ENCODE peak calls at places on chromosomes 12 and 14, in seven cellular contexts. One of them, this sample, is unnamed.

GRCh38 chr14:86372402-86372801 is 842.5 kb downstream of the FLRT2 start:
- DNase-seq in heart left ventricle: no peak
- DNase-seq in esophagus squamous epithelium: no peak
- DNase-seq in cardiac muscle cell: no peak
- DNase-seq in left ventricle myocardium inferior: no peak
- DNase-seq in CD8-positive, alpha-beta T cell: no peak
- DNase-seq in stomach: no peak
- DNase-seq in this sample: no peak

GRCh38 chr14:50943261-50943942 is 881 bp downstream of the PYGL start:
- DNase-seq in heart left ventricle: peak
- DNase-seq in esophagus squamous epithelium: no peak
- DNase-seq in cardiac muscle cell: peak
- DNase-seq in left ventricle myocardium inferior: peak
- DNase-seq in CD8-positive, alpha-beta T cell: no peak
- DNase-seq in stomach: peak
- DNase-seq in this sample: peak

GRCh38 chr12:22172501-22172900 is 126.5 kb downstream of the CMAS start:
- DNase-seq in heart left ventricle: no peak
- DNase-seq in esophagus squamous epithelium: no peak
- DNase-seq in cardiac muscle cell: no peak
- DNase-seq in left ventricle myocardium inferior: no peak
- DNase-seq in CD8-positive, alpha-beta T cell: no peak
- DNase-seq in stomach: no peak
- DNase-seq in this sample: no peak

GRCh38 chr14:89252887-89253532 is 164.0 kb downstream of the FOXN3 start:
- DNase-seq in heart left ventricle: no peak
- DNase-seq in esophagus squamous epithelium: no peak
- DNase-seq in cardiac muscle cell: peak
- DNase-seq in left ventricle myocardium inferior: no peak
- DNase-seq in CD8-positive, alpha-beta T cell: no peak
- DNase-seq in stomach: no peak
- DNase-seq in this sample: peak

GRCh38 chr14:22791302-22791701 is 23.9 kb downstream of the SLC7A7 start:
- DNase-seq in heart left ventricle: no peak
- DNase-seq in esophagus squamous epithelium: no peak
- DNase-seq in cardiac muscle cell: no peak
- DNase-seq in left ventricle myocardium inferior: no peak
- DNase-seq in CD8-positive, alpha-beta T cell: no peak
- DNase-seq in stomach: no peak
- DNase-seq in this sample: no peak

GRCh38 chr12:107277850-107278249 is 184.5 kb upstream of the CRY1 start:
- DNase-seq in heart left ventricle: no peak
- DNase-seq in esophagus squamous epithelium: no peak
- DNase-seq in cardiac muscle cell: no peak
- DNase-seq in left ventricle myocardium inferior: no peak
- DNase-seq in CD8-positive, alpha-beta T cell: no peak
- DNase-seq in stomach: no peak
- DNase-seq in this sample: no peak

GRCh38 chr12:26818636-26819035 is 14.4 kb downstream of the ITPR2 start:
- DNase-seq in heart left ventricle: no peak
- DNase-seq in esophagus squamous epithelium: no peak
- DNase-seq in cardiac muscle cell: no peak
- DNase-seq in left ventricle myocardium inferior: no peak
- DNase-seq in CD8-positive, alpha-beta T cell: no peak
- DNase-seq in stomach: no peak
- DNase-seq in this sample: no peak

GRCh38 chr14:104872469-104873341 is 7.6 kb downstream of the CEP170B start:
- DNase-seq in heart left ventricle: peak
- DNase-seq in esophagus squamous epithelium: no peak
- DNase-seq in cardiac muscle cell: no peak
- DNase-seq in left ventricle myocardium inferior: peak
- DNase-seq in CD8-positive, alpha-beta T cell: no peak
- DNase-seq in stomach: peak
- DNase-seq in this sample: no peak

GRCh38 chr14:56686416-56686815 is 106.8 kb downstream of the TMEM260 start:
- DNase-seq in heart left ventricle: peak
- DNase-seq in esophagus squamous epithelium: no peak
- DNase-seq in cardiac muscle cell: peak
- DNase-seq in left ventricle myocardium inferior: peak
- DNase-seq in CD8-positive, alpha-beta T cell: no peak
- DNase-seq in stomach: peak
- DNase-seq in this sample: no peak

GRCh38 chr14:72892103-72892878 is 1.6 kb downstream of the DPF3 start:
- DNase-seq in heart left ventricle: no peak
- DNase-seq in esophagus squamous epithelium: no peak
- DNase-seq in cardiac muscle cell: peak
- DNase-seq in left ventricle myocardium inferior: no peak
- DNase-seq in CD8-positive, alpha-beta T cell: no peak
- DNase-seq in stomach: no peak
- DNase-seq in this sample: no peak

GRCh38 chr12:115918763-115919162 is 358.7 kb downstream of the MED13L start:
- DNase-seq in heart left ventricle: no peak
- DNase-seq in esophagus squamous epithelium: no peak
- DNase-seq in cardiac muscle cell: no peak
- DNase-seq in left ventricle myocardium inferior: no peak
- DNase-seq in CD8-positive, alpha-beta T cell: no peak
- DNase-seq in stomach: no peak
- DNase-seq in this sample: peak

GRCh38 chr12:103668520-103668919 is 81.4 kb downstream of the STAB2 start:
- DNase-seq in heart left ventricle: no peak
- DNase-seq in esophagus squamous epithelium: no peak
- DNase-seq in cardiac muscle cell: no peak
- DNase-seq in left ventricle myocardium inferior: no peak
- DNase-seq in CD8-positive, alpha-beta T cell: no peak
- DNase-seq in stomach: no peak
- DNase-seq in this sample: no peak

GRCh38 chr12:26803552-26803951 is 29.4 kb downstream of the ITPR2 start:
- DNase-seq in heart left ventricle: no peak
- DNase-seq in esophagus squamous epithelium: no peak
- DNase-seq in cardiac muscle cell: no peak
- DNase-seq in left ventricle myocardium inferior: no peak
- DNase-seq in CD8-positive, alpha-beta T cell: no peak
- DNase-seq in stomach: no peak
- DNase-seq in this sample: no peak

GRCh38 chr14:105866841-105867321 is 340.5 kb downstream of the TMEM121 start:
- DNase-seq in heart left ventricle: no peak
- DNase-seq in esophagus squamous epithelium: no peak
- DNase-seq in cardiac muscle cell: no peak
- DNase-seq in left ventricle myocardium inferior: no peak
- DNase-seq in CD8-positive, alpha-beta T cell: no peak
- DNase-seq in stomach: peak
- DNase-seq in this sample: peak

GRCh38 chr12:12172106-12172511 is 94.7 kb downstream of the LRP6 start:
- DNase-seq in heart left ventricle: no peak
- DNase-seq in esophagus squamous epithelium: no peak
- DNase-seq in cardiac muscle cell: peak
- DNase-seq in left ventricle myocardium inferior: no peak
- DNase-seq in CD8-positive, alpha-beta T cell: no peak
- DNase-seq in stomach: no peak
- DNase-seq in this sample: no peak

GRCh38 chr12:52634266-52635056 is 16.1 kb upstream of the KRT73 start:
- DNase-seq in heart left ventricle: peak
- DNase-seq in esophagus squamous epithelium: no peak
- DNase-seq in cardiac muscle cell: no peak
- DNase-seq in left ventricle myocardium inferior: peak
- DNase-seq in CD8-positive, alpha-beta T cell: no peak
- DNase-seq in stomach: peak
- DNase-seq in this sample: peak

GRCh38 chr12:51823875-51824565 is 24.5 kb downstream of the FIGNL2 start:
- DNase-seq in heart left ventricle: no peak
- DNase-seq in esophagus squamous epithelium: no peak
- DNase-seq in cardiac muscle cell: peak
- DNase-seq in left ventricle myocardium inferior: no peak
- DNase-seq in CD8-positive, alpha-beta T cell: no peak
- DNase-seq in stomach: peak
- DNase-seq in this sample: no peak

GRCh38 chr12:67843257-67843656 is 146.0 kb upstream of the IFNG-AS1 start:
- DNase-seq in heart left ventricle: no peak
- DNase-seq in esophagus squamous epithelium: no peak
- DNase-seq in cardiac muscle cell: no peak
- DNase-seq in left ventricle myocardium inferior: no peak
- DNase-seq in CD8-positive, alpha-beta T cell: no peak
- DNase-seq in stomach: no peak
- DNase-seq in this sample: no peak

DNA sequence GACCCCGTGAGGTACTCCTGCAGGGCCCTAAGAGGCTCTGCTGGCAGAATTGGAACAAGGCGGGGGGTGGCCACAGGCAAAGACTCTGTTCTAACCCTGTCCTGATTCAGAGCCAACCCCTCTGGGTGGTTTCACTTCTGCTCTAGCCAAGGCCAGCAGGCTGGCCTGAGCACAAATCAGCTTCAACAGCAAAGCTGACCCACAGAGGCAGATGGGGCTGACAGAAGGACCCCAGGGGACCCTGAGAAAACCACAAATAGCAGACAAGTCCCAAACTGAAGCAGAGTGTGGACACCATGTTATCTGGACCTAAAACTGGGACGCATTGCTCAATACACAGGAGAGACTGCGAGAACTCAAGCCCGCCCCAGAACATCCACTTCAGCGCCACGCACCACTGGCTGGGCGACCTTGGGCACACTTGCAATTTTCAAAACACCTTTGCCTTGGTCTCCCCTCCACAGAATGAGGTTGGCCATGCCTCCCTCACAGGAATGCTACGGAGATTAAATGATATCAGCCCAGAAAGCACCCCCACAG is 76.4 kb upstream of the DICER1 start:
- DNase-seq in heart left ventricle: peak
- DNase-seq in esophagus squamous epithelium: no peak
- DNase-seq in cardiac muscle cell: no peak
- DNase-seq in left ventricle myocardium inferior: peak
- DNase-seq in CD8-positive, alpha-beta T cell: no peak
- DNase-seq in stomach: no peak
- DNase-seq in this sample: no peak
- H3K27ac ChIP-seq in heart left ventricle: peak
- H3K27ac ChIP-seq in esophagus squamous epithelium: peak
- H3K27ac ChIP-seq in cardiac muscle cell: no peak
- H3K27ac ChIP-seq in left ventricle myocardium inferior: peak
- H3K27ac ChIP-seq in CD8-positive, alpha-beta T cell: no peak
- H3K27ac ChIP-seq in stomach: no peak
- H3K27ac ChIP-seq in this sample: no peak

DNA sequence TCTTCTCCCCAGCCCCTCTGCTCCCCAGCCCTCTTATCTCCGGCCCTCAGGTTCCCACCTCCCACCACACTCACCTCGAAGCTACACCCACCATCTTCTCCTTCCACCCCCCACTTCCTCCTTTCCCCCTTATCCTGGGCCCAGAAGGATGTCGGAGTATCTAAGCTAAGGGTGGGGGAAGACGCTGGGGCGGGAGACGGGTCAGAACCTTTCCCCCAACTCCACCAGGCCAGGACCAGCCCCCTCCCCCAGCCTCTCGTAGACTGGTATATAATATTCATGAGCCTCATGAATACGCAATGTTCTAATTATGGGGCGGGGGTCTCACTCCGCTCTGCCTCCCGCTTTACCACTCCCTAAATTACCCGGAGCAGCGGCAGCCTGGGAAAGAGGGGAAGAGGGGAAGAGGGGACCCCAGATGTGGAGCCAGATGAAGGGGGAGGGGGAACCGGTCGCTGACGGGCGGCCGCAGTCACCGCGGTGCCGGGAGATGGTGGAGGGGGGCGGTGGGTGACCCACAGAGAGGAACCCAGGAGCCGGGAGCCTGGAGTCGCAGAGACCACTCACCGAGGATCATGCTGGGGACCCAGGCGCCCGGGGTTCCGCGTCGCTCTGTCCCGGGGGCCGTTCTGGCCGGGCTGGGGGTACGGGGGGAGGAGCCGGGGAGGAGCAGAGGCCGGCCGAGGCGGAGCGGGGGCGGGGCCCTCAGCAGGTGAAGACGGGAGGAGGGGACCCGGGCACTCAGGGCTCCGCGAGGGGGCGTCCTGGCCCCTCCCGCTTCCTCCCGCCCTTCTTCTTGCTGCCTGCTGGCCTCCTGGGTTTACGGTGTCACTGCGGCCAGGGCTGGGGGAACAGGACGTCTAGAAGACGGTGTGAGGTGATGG is 6.4 kb upstream of the ZNF385A start:
- DNase-seq in heart left ventricle: no peak
- DNase-seq in esophagus squamous epithelium: no peak
- DNase-seq in cardiac muscle cell: peak
- DNase-seq in left ventricle myocardium inferior: peak
- DNase-seq in CD8-positive, alpha-beta T cell: peak
- DNase-seq in stomach: peak
- DNase-seq in this sample: no peak
- TF ChIP-seq CTCF in heart left ventricle: no peak
- TF ChIP-seq CTCF in esophagus squamous epithelium: no peak
- TF ChIP-seq CTCF in cardiac muscle cell: peak
- TF ChIP-seq CTCF in left ventricle myocardium inferior: no peak
- TF ChIP-seq CTCF in CD8-positive, alpha-beta T cell: no peak
- TF ChIP-seq CTCF in stomach: no peak
- TF ChIP-seq CTCF in this sample: no peak

DNA sequence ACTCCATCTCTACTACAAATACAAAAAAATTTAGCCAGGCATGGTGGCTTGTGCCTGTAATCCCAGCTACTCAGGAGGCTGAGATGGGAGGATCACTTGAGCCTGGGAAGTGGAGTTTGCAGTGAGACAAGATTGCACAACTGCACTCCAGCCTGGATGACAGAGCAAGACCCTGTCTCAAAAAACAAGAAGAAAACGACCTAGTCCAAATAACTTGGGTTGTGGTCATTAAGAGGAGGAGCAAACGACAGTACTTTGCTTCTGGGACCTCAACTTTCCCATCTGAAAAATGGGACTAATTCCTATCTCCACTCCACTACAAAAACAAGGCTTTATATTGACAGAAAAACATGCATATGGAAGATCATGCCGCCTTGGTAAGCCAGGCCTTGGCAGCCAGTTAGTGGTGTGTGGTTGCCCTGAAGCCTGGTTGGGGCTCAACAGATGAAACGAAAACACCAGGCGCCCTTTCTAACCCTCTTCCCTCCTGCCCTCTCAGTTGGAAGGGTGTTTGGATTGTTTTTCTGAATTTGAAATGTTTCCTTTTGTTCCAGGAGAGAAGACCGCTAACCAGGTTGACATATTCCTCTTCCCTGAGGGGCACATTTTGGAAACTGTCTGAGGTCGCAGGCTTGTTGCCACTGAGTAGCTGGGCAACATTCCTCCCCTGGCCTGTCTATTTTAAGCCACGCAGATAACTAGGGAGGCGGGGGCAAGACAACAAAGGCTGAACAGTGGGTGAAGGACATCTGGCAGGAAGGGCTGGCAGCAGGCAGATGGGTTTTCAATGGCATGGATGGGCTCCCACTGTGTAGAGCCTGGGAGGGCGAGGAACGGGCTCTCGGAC is 13.7 kb upstream of the VPS37B start:
- DNase-seq in heart left ventricle: peak
- DNase-seq in esophagus squamous epithelium: no peak
- DNase-seq in cardiac muscle cell: peak
- DNase-seq in left ventricle myocardium inferior: peak
- DNase-seq in CD8-positive, alpha-beta T cell: no peak
- DNase-seq in stomach: no peak
- DNase-seq in this sample: no peak
- H3K27ac ChIP-seq in heart left ventricle: peak
- H3K27ac ChIP-seq in esophagus squamous epithelium: no peak
- H3K27ac ChIP-seq in cardiac muscle cell: peak
- H3K27ac ChIP-seq in left ventricle myocardium inferior: peak
- H3K27ac ChIP-seq in CD8-positive, alpha-beta T cell: no peak
- H3K27ac ChIP-seq in stomach: no peak
- H3K27ac ChIP-seq in this sample: no peak

DNA sequence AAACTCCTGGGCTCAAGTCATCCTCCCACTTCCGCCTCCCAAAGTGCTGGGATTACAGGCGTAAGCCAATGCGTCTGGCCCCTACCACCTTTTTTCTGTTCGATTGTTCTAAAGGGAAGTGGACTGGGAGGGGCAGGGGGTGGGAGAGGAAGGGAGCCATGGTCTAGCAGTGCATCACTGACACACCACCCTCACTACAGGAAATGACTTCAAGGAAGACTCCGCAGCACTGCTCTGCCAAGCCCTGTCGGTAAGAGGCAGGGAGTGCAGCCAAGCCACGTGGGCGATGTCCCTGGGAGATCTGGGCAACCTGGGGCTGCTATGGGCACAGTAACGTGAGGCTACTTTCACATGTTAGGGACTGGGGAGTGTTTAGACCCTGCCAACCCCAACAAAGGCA is 18.0 kb downstream of the LRRC74A start:
- DNase-seq in heart left ventricle: peak
- DNase-seq in esophagus squamous epithelium: no peak
- DNase-seq in cardiac muscle cell: no peak
- DNase-seq in left ventricle myocardium inferior: peak
- DNase-seq in CD8-positive, alpha-beta T cell: peak
- DNase-seq in stomach: peak
- DNase-seq in this sample: no peak
- TF ChIP-seq CTCF in heart left ventricle: peak
- TF ChIP-seq CTCF in esophagus squamous epithelium: no peak
- TF ChIP-seq CTCF in cardiac muscle cell: peak
- TF ChIP-seq CTCF in left ventricle myocardium inferior: peak
- TF ChIP-seq CTCF in CD8-positive, alpha-beta T cell: peak
- TF ChIP-seq CTCF in stomach: no peak
- TF ChIP-seq CTCF in this sample: no peak